ENCODE peak calls at places on chromosomes 4 and X, in eight cellular contexts. X, P, T, Y, M, U, S and O are unnamed samples.

GRCh38 chrX:133493366-133493765 is 78.1 kb upstream of the GPC4 start:
- DNase-seq in M (no peak), Y (no peak), X (no peak), S (no peak), U (no peak), P (no peak), T (no peak), O (no peak)

GRCh38 chrX:27996132-27996531 is 14.9 kb upstream of the DCAF8L1 start:
- DNase-seq in P (no peak), U (no peak), Y (no peak), X (no peak), S (no peak), T (no peak), M (no peak), O (no peak)

GRCh38 chr4:171157462-171158082 is 655.6 kb upstream of the GALNTL6 start:
- DNase-seq in U (no peak), T (no peak), M (no peak), X (no peak), S (peak; percentile 18), Y (no peak), P (no peak), O (no peak)

GRCh38 chrX:19724409-19724808 is 163.0 kb downstream of the SH3KBP1 start:
- DNase-seq in Y (no peak), X (no peak), M (no peak), U (no peak), S (no peak), P (no peak), T (no peak), O (no peak)

GRCh38 chr4:123350191-123350544 is 46.4 kb upstream of the SPRY1 start:
- DNase-seq in Y (no peak), X (no peak), P (peak; percentile 55), M (no peak), S (no peak), T (no peak), U (no peak), O (no peak)

GRCh38 chrX:16643160-16643559 is 6.8 kb upstream of the S100G start:
- DNase-seq in S (no peak), X (no peak), U (peak; percentile 75), P (peak; percentile 36), Y (no peak), T (no peak), M (no peak), O (no peak)

GRCh38 chr4:123785515-123785914 is 388.9 kb downstream of the SPRY1 start:
- DNase-seq in T (no peak), P (peak; percentile 5), Y (peak; percentile 77), U (peak; percentile 96), S (no peak), M (no peak), X (no peak), O (no peak)

GRCh38 chr4:118280501-118281218 is 72.1 kb downstream of the PRSS12 start:
- DNase-seq in P (no peak), S (peak; percentile 64), X (peak; percentile 48), Y (no peak), U (peak; percentile 85), T (peak; percentile 42), M (no peak), O (peak; percentile 53)

GRCh38 chr4:10458190-10458589 is 964 bp upstream of the ZNF518B start:
- DNase-seq in P (peak; percentile 4), U (no peak), Y (no peak), S (no peak), X (no peak), T (no peak), M (no peak), O (no peak)

GRCh38 chrX:13658602-13659001 is 5.7 kb downstream of the TCEANC start:
- DNase-seq in P (no peak), Y (no peak), M (no peak), T (peak; percentile 63), U (peak; percentile 73), X (no peak), S (no peak), O (no peak)

GRCh38 chr4:3478446-3479357 is 15.6 kb downstream of the DOK7 start:
- DNase-seq in M (no peak), Y (no peak), U (no peak), T (no peak), S (no peak), X (no peak), P (no peak), O (no peak)
- H3K27ac ChIP-seq in M (no peak overlapping the region), Y (no peak overlapping the region), U (no peak overlapping the region), T (no peak overlapping the region), S (no peak overlapping the region), X (no peak overlapping the region), P (no peak overlapping the region), O (no peak overlapping the region)

GRCh38 chr4:26900765-26901164 is 40.1 kb downstream of the STIM2 start:
- DNase-seq in M (no peak), Y (no peak), U (no peak), S (no peak), P (no peak), T (no peak), X (no peak), O (no peak)
- H3K4me1 ChIP-seq in M (peaks cover 11% of the 10 kb centered on the region), Y (no peaks in the 10 kb centered on the region), U (peaks cover 3% of the 10 kb centered on the region), S (peaks cover 21% of the 10 kb centered on the region), P (peaks cover 12% of the 10 kb centered on the region), T (peaks cover 21% of the 10 kb centered on the region), X (peaks cover 38% of the 10 kb centered on the region), O (peaks cover 4% of the 10 kb centered on the region)

GRCh38 chr4:90842960-90843359 is 715.8 kb downstream of the CCSER1 start:
- DNase-seq in X (no peak), P (no peak), T (no peak), M (no peak), S (no peak), Y (no peak), U (no peak), O (no peak)
- H3K27ac ChIP-seq in X (no peak overlapping the region), P (no peak overlapping the region), T (no peak overlapping the region), M (no peak overlapping the region), S (no peak overlapping the region), Y (no peak overlapping the region), U (no peak overlapping the region), O (no peak overlapping the region)

GRCh38 chr4:42482516-42483327 is 85.4 kb downstream of the SHISA3 start:
- DNase-seq in U (peak; percentile 4), X (no peak), P (no peak), T (no peak), M (no peak), Y (no peak), S (no peak), O (no peak)
- H3K4me1 ChIP-seq in U (peaks cover 2% of the 10 kb centered on the region), X (no peaks in the 10 kb centered on the region), P (no peaks in the 10 kb centered on the region), T (no peaks in the 10 kb centered on the region), M (no peaks in the 10 kb centered on the region), Y (no peaks in the 10 kb centered on the region), S (no peaks in the 10 kb centered on the region), O (no peaks in the 10 kb centered on the region)

GRCh38 chrX:37912286-37912685 is 64.9 kb upstream of the DYNLT3 start:
- DNase-seq in T (no peak), U (no peak), P (peak; percentile 32), X (no peak), Y (no peak), M (no peak), S (no peak), O (peak; percentile 12)

GRCh38 chrX:37910186-37910585 is 62.8 kb upstream of the DYNLT3 start:
- DNase-seq in Y (no peak), X (no peak), T (no peak), S (no peak), M (no peak), P (no peak), U (no peak), O (no peak)

GRCh38 chrX:37905436-37906147 is 58.2 kb upstream of the DYNLT3 start:
- DNase-seq in M (no peak), P (no peak), U (peak; percentile 30), S (peak; percentile 14), X (peak; percentile 10), Y (peak; percentile 16), T (no peak), O (peak; percentile 33)

GRCh38 chrX:37904833-37905232 is 57.5 kb upstream of the DYNLT3 start:
- DNase-seq in T (no peak), P (no peak), Y (no peak), S (peak; percentile 21), U (no peak), X (no peak), M (no peak), O (no peak)

GRCh38 chrX:37906357-37906756 is 59.0 kb upstream of the DYNLT3 start:
- DNase-seq in P (no peak), S (no peak), Y (no peak), U (no peak), M (no peak), X (no peak), T (no peak), O (no peak)
- H3K27ac ChIP-seq in P (no peak overlapping the region), S (no peak overlapping the region), Y (no peak overlapping the region), U (no peak overlapping the region), M (no peak overlapping the region), X (no peak overlapping the region), T (no peak overlapping the region), O (no peak overlapping the region)

GRCh38 chr4:6765703-6766102 is 16.8 kb upstream of the KIAA0232 start:
- DNase-seq in S (no peak), P (no peak), T (no peak), Y (no peak), X (no peak), U (no peak), M (no peak), O (no peak)
- H3K4me1 ChIP-seq in S (no peaks in the 10 kb centered on the region), P (peaks cover 34% of the 10 kb centered on the region), T (peaks cover 4% of the 10 kb centered on the region), Y (no peaks in the 10 kb centered on the region), X (peaks cover 30% of the 10 kb centered on the region), U (peaks cover 3% of the 10 kb centered on the region), M (peaks cover 3% of the 10 kb centered on the region), O (no peaks in the 10 kb centered on the region)

GRCh38 chrX:136376713-136377112 is 76.0 kb downstream of the ADGRG4 start:
- DNase-seq in X (no peak), P (no peak), T (no peak), M (no peak), U (no peak), Y (no peak), S (no peak), O (no peak)

GRCh38 chrX:136386173-136386572 is 85.4 kb downstream of the ADGRG4 start:
- DNase-seq in S (no peak), P (no peak), X (no peak), M (no peak), Y (no peak), T (no peak), U (no peak), O (no peak)

GRCh38 chrX:136380010-136380769 is 79.4 kb downstream of the ADGRG4 start:
- DNase-seq in M (no peak), T (no peak), X (no peak), S (no peak), Y (no peak), U (no peak), P (no peak), O (no peak)
- H3K27ac ChIP-seq in M (no peak overlapping the region), T (no peak overlapping the region), X (no peak overlapping the region), S (no peak overlapping the region), Y (no peak overlapping the region), U (no peak overlapping the region), P (no peak overlapping the region), O (no peak overlapping the region)

DNA sequence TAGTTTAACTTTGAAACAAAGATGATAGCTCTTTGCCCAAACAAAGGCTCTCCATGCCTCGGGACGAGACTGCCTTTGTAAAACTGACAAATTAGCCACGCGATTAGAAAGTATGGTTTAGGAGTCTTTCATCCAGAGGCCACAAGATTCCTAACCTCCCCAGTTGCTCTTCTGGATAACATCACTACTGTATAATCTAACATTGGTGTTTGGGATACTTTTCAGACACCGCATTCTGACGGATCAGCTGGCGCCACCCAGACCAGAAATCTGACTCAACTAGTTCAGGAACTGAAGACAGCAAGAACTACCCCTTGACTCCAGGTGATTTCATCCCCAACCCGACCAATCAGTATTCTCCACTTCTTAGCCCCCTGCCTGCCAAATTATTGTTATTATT is 98.1 kb upstream of the TEX13D start:
- DNase-seq in U (no peak), T (no peak), X (no peak), S (no peak), M (no peak), P (no peak), Y (no peak), O (no peak)
- H3K4me1 ChIP-seq in U (no peaks in the 10 kb centered on the region), T (peaks cover 8% of the 10 kb centered on the region), X (peaks cover under 1% of the 10 kb centered on the region), S (no peaks in the 10 kb centered on the region), M (no peaks in the 10 kb centered on the region), P (no peaks in the 10 kb centered on the region), Y (no peaks in the 10 kb centered on the region), O (no peaks in the 10 kb centered on the region)